ENCODE peak calls at places on chromosomes 11 and 22, in six cellular contexts. V, N, D, O, U and C are unnamed samples.

GRCh38 chr22:45584621-45585436 is 82.1 kb downstream of the FBLN1 start:
- DNase-seq in V (no peak), N (no peak), D (no peak), O (no peak), U (no peak), C (no peak)

GRCh38 chr11:5666396-5666780 is 18.5 kb downstream of the TRIM5 start:
- DNase-seq in V (no peak), N (no peak), D (no peak), O (no peak), U (no peak), C (no peak)

GRCh38 chr11:120424185-120424969 is 87.2 kb upstream of the GRIK4 start:
- DNase-seq in V (no peak), N (no peak), D (no peak), O (no peak), U (no peak), C (no peak)

GRCh38 chr22:26712158-26712557 is 54.8 kb downstream of the MIAT start:
- DNase-seq in V (no peak), N (no peak), D (no peak), O (no peak), U (no peak), C (no peak)

GRCh38 chr11:37371346-37371970 is 773.4 kb upstream of the RAG2 start:
- DNase-seq in V (no peak), N (no peak), D (no peak), O (no peak), U (no peak), C (no peak)

GRCh38 chr11:109405671-109406070 is 16.3 kb upstream of the C11orf87 start:
- DNase-seq in V (no peak), N (no peak), D (peak; percentile 46), O (no peak), U (no peak), C (no peak)

GRCh38 chr22:42704896-42705295 is 15.8 kb downstream of the A4GALT start:
- DNase-seq in V (no peak), N (no peak), D (no peak), O (no peak), U (no peak), C (no peak)

GRCh38 chr11:123973816-123974215 is 3.8 kb downstream of the OR10S1 start:
- DNase-seq in V (no peak), N (no peak), D (peak; percentile 80), O (no peak), U (no peak), C (no peak)

GRCh38 chr11:27239305-27239942 is 123.6 kb downstream of the CCDC34 start:
- DNase-seq in V (no peak), N (no peak), D (peak; percentile 95), O (peak; percentile 88), U (no peak), C (no peak)

GRCh38 chr11:88814076-88814475 is 251.7 kb downstream of the GRM5 start:
- DNase-seq in V (no peak), N (no peak), D (no peak), O (no peak), U (no peak), C (no peak)

GRCh38 chr11:24312464-24313238 is 184.2 kb upstream of the LUZP2 start:
- DNase-seq in V (no peak), N (no peak), D (no peak), O (no peak), U (no peak), C (no peak)

GRCh38 chr11:118304227-118304808 is at the start of gene CD3E:
- DNase-seq in V (no peak), N (no peak), D (no peak), O (no peak), U (no peak), C (no peak)

GRCh38 chr11:64694821-64695365 is 28.1 kb downstream of the NRXN2 start:
- DNase-seq in V (no peak), N (no peak), D (no peak), O (no peak), U (no peak), C (no peak)

GRCh38 chr11:57819272-57819979 is 57.8 kb downstream of the CTNND1 start:
- DNase-seq in V (no peak), N (no peak), D (no peak), O (no peak), U (no peak), C (no peak)

GRCh38 chr11:96798445-96798844 is 408.6 kb downstream of the JRKL start:
- DNase-seq in V (no peak), N (no peak), D (no peak), O (no peak), U (no peak), C (no peak)

GRCh38 chr11:2580444-2581050 is 119.2 kb downstream of the KCNQ1OT1 start:
- DNase-seq in V (no peak), N (peak; percentile 9), D (no peak), O (no peak), U (peak; percentile 0), C (no peak)

DNA sequence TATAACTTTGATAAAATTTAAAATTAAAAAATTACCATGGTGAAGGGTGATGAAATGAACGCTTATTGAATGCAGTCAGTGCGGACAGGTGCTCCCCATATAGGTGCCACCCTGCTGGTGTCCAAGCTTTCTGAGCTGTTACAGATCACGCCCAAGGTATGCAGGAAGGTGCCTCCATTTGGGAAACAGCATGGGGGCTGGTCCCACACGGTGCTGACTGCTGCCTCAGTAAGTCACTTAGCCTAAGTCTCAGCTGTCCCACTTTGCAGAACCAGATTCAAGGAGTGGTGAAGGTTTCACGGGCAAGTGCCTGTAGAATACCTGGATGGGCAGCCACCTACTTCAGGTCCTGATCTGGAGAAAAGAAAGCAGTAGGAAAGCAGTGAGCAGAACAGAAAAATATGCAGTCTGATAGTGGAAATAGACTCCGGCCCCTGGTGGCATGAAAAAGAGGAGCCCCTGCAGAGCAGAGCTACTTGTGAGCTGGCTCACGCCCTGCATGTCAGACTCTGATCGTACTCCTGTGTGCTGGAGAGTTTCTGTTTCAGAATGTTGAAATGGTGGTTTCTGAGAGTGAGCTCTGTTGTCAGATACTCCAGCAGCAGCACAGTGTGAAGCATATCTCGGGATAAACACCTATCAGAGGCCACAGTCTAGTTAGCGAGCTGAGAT is 33.2 kb downstream of the ADORA2A start:
- DNase-seq in V (no peak), N (no peak), D (peak; percentile 16), O (no peak), U (no peak), C (no peak)
- TF ChIP-seq CTCF in V (no peak), N (no peak), D (no peak), O (no peak), U (no peak), C (no peak)

GRCh38 chr11:125564357-125564756 is 4.9 kb upstream of the EI24 start:
- DNase-seq in V (no peak), N (no peak), D (no peak), O (no peak), U (no peak), C (no peak)
- TF ChIP-seq CTCF in V (no peak), N (no peak), D (no peak), O (no peak), U (no peak), C (no peak)

GRCh38 chr22:35116817-35117216 is 50.9 kb downstream of the ISX start:
- DNase-seq in V (peak; percentile 59), N (no peak), D (no peak), O (no peak), U (peak; percentile 7), C (no peak)
- TF ChIP-seq CTCF in V (no peak), N (no peak), D (no peak), O (no peak), U (no peak), C (no peak)

GRCh38 chr11:86670179-86670578 is 2.2 kb downstream of the ME3 start:
- DNase-seq in V (no peak), N (no peak), D (peak; percentile 48), O (no peak), U (no peak), C (no peak)

GRCh38 chr11:86673055-86673843 is 833 bp upstream of the ME3 start:
- DNase-seq in V (no peak), N (no peak), D (no peak), O (no peak), U (no peak), C (no peak)

GRCh38 chr11:86673872-86674750 is 1.7 kb upstream of the ME3 start:
- DNase-seq in V (no peak), N (no peak), D (no peak), O (no peak), U (no peak), C (no peak)

GRCh38 chr11:86671386-86672006 is 920 bp downstream of the ME3 start:
- DNase-seq in V (peak; percentile 88), N (peak; percentile 84), D (peak; percentile 34), O (no peak), U (no peak), C (peak; percentile 63)

GRCh38 chr11:86672007-86672621 is at the start of gene ME3:
- DNase-seq in V (peak; percentile 71), N (peak; percentile 70), D (peak; percentile 51), O (no peak), U (peak; percentile 71), C (peak; percentile 68)
- TF ChIP-seq CTCF in V (no peak), N (no peak), D (no peak), O (no peak), U (no peak), C (no peak)

DNA sequence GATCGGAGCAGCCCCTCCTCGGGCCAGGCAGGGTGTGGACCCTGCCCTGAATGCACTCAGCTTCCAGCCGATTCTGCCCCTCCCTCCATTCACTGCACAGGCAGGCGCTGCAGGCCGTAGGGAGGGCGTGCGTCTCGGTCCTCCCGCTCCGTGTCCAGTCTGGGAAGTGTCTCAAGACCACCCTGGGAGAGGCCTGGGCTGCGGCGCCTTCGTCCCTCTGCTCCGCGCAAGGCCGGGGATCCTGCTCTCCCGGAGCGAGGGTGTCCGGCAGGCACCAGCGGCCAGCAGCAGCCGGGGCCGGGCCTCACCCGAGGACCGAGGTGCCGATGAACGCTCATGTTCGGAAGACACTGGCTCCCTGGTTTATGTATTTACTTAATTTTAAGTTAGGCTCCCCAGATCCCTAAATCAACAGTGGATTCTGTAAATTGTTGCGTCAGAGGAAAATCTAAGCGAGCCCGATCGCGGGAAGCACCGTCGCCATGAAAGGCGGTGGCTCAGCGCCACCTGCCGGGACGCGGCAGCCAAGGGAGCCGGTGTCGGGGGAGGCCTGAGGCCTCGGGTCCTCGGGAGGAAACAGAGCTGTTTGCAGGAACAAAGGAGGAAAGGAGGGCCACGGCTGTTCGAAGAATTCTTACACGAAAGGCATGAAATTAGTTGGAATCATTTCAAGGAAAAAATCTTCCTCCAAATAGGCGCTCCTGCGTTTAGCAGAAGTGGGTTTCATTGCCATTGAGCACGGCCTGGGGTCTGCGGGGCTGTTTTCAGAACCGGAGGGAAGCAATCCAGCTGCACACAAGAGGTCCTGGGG is 195.3 kb downstream of the BRD1 start:
- DNase-seq in V (peak; percentile 44), N (peak; percentile 61), D (peak; percentile 2), O (no peak), U (peak; percentile 80), C (peak; percentile 41)
- TF ChIP-seq CTCF in V (peak; percentile 68), N (peak; percentile 67), D (peak; percentile 33), O (peak; percentile 71), U (peak; percentile 92), C (peak; percentile 43)

DNA sequence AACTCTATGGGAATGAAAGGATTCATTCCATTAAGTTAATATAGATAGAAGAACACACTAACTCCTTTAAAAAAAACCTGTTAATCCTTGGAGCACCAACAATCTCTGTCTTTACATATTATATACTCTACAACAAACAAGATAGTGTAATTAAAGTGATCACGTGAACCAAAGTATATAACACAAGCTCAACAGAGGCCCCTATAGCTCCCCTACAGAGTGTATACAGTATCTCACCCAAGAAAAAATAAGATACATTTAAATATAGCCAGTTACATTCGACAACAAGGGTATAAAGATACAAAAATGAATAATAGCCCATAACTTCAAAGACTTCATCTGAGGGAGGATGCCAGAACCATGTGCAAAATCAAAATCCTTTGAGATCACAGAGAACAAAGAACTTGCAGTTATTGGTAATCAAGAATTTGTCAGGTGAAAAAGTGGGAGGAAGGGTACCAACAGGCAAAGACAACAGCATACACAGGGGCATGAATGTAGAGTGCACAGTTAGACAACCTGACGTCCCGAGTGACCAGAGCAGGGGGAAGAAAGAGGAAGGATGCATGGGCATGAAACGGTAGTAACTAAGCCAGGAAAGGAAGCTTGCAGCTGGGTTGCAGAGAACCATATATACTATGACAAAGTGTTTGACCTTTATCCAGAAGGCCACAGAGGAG is 4.7 kb downstream of the FCHSD2 start:
- DNase-seq in V (no peak), N (no peak), D (no peak), O (no peak), U (no peak), C (no peak)
- TF ChIP-seq CTCF in V (no peak), N (no peak), D (no peak), O (no peak), U (no peak), C (no peak)